ENCODE peak calls at places on chromosomes 7 and 10, in five cellular contexts. L is stimulated activated CD4-positive, alpha-beta T cell treated with anti-CD3 and anti-CD28 coated beads, Interleukin-2, amount 100 ng/mL, for 48 hours; G is foreskin fibroblast; D is activated naive CD4-positive, alpha-beta T cell treated with anti-CD3 and anti-CD28 coated beads for 36 hours; H is GM20000. W is an unnamed sample.

GRCh38 chr7:87151701-87152111 is 547 bp upstream of the DMTF1 start:
- DNase-seq in L (no peak), G (no peak), D (no peak), H (no peak), W (no peak)

GRCh38 chr7:34939175-34939574 is 98.1 kb downstream of the DPY19L1 start:
- DNase-seq in L (no peak), G (peak; percentile 47), D (no peak), H (no peak), W (no peak)

GRCh38 chr10:114304017-114304565 is 65.0 kb downstream of the VWA2 start:
- DNase-seq in L (peak; percentile 72), G (peak; percentile 68), D (peak; percentile 90), H (peak; percentile 88), W (peak; percentile 74)

GRCh38 chr7:8637322-8637721 is 203.9 kb downstream of the NXPH1 start:
- DNase-seq in L (no peak), G (no peak), D (no peak), H (no peak), W (no peak)

GRCh38 chr10:689433-690226 is at the start of gene DIP2C:
- DNase-seq in L (no peak), G (peak; percentile 73), D (no peak), H (peak; percentile 56), W (no peak)

GRCh38 chr7:156950381-156950858 is 908 bp downstream of the NOM1 start:
- DNase-seq in L (no peak), G (no peak), D (no peak), H (no peak), W (peak; percentile 26)

GRCh38 chr10:76119515-76119914 is 688.1 kb downstream of the LRMDA start:
- DNase-seq in L (no peak), G (peak; percentile 78), D (no peak), H (no peak), W (no peak)

GRCh38 chr7:80259-81236 is 111.8 kb upstream of the FAM20C start:
- DNase-seq in L (no peak), G (no peak), D (no peak), H (no peak), W (no peak)

GRCh38 chr7:42878303-42878702 is 33.6 kb downstream of the C7orf25 start:
- DNase-seq in L (no peak), G (no peak), D (no peak), H (no peak), W (no peak)

GRCh38 chr10:48414778-48415177 is 108.3 kb downstream of the MAPK8 start:
- DNase-seq in L (no peak), G (no peak), D (no peak), H (no peak), W (no peak)

GRCh38 chr10:79336739-79337138 is 10.5 kb upstream of the PPIF start:
- DNase-seq in L (no peak), G (no peak), D (no peak), H (no peak), W (no peak)

GRCh38 chr10:12184165-12184564 is 11.5 kb downstream of the NUDT5 start:
- DNase-seq in L (no peak), G (no peak), D (no peak), H (no peak), W (no peak)

GRCh38 chr10:121442536-121442935 is 155.7 kb downstream of the FGFR2 start:
- DNase-seq in L (no peak), G (no peak), D (no peak), H (no peak), W (no peak)

GRCh38 chr10:60521974-60522405 is 132.3 kb upstream of the ANK3 start:
- DNase-seq in L (no peak), G (peak; percentile 78), D (peak; percentile 14), H (no peak), W (no peak)

GRCh38 chr7:120857558-120858298 is at the start of gene TSPAN12:
- DNase-seq in L (peak; percentile 55), G (peak; percentile 58), D (peak; percentile 59), H (peak; percentile 87), W (no peak)

GRCh38 chr10:124093076-124093773 is at the start of gene CHST15:
- DNase-seq in L (no peak), G (peak; percentile 39), D (peak; percentile 12), H (peak; percentile 54), W (no peak)